ENCODE peak calls at places on chromosome 5, in nine cellular contexts. C, Y, X, V, P, I, Q, G and S are unnamed samples.

GRCh38 chr5:151624486-151624885 is 33.4 kb upstream of the FAT2 start:
- DNase-seq in V (no peak), Q (no peak), Y (no peak), I (no peak), P (no peak), G (no peak), C (no peak), X (no peak), S (no peak)

GRCh38 chr5:102627311-102627710 is 127.8 kb upstream of the PAM start:
- DNase-seq in P (no peak), I (no peak), V (no peak), Y (no peak), X (no peak), G (no peak), Q (no peak), C (no peak), S (no peak)

GRCh38 chr5:51378778-51379652 is 4.2 kb upstream of the ISL1 start:
- DNase-seq in C (peak; percentile 86), V (no peak), P (no peak), G (no peak), I (no peak), X (no peak), Y (no peak), Q (no peak), S (no peak)

GRCh38 chr5:156800982-156801381 is 49.1 kb upstream of the PPP1R2B start:
- DNase-seq in G (no peak), C (peak; percentile 72), P (no peak), I (no peak), Q (no peak), V (no peak), X (no peak), Y (no peak), S (no peak)

GRCh38 chr5:180605554-180606214 is 14.4 kb upstream of the SCGB3A1 start:
- DNase-seq in V (no peak), G (peak; percentile 61), X (no peak), P (peak; percentile 75), I (peak; percentile 69), C (peak; percentile 82), Y (peak; percentile 45), Q (peak; percentile 80), S (peak; percentile 72)

GRCh38 chr5:88235346-88235745 is 33.3 kb downstream of the TMEM161B start:
- DNase-seq in C (peak; percentile 41), X (no peak), G (no peak), I (no peak), P (no peak), Q (no peak), V (no peak), Y (no peak), S (no peak)

GRCh38 chr5:118733394-118733793 is 255.0 kb downstream of the DTWD2 start:
- DNase-seq in Q (no peak), I (no peak), P (no peak), X (no peak), V (no peak), Y (no peak), C (no peak), G (no peak), S (no peak)

GRCh38 chr5:80250801-80251200 is 5.0 kb downstream of the SERINC5 start:
- DNase-seq in V (no peak), I (no peak), G (peak; percentile 12), C (no peak), X (no peak), Q (no peak), Y (no peak), P (no peak), S (no peak)

GRCh38 chr5:143173139-143173889 is 230.2 kb downstream of the NR3C1 start:
- DNase-seq in I (no peak), G (no peak), P (no peak), X (no peak), Y (peak; percentile 51), V (no peak), Q (no peak), C (peak; percentile 37), S (no peak)

GRCh38 chr5:107359916-107360234 is 310.9 kb downstream of the EFNA5 start:
- DNase-seq in P (no peak), X (no peak), G (no peak), Q (no peak), Y (no peak), I (no peak), C (no peak), V (no peak), S (no peak)

GRCh38 chr5:112119527-112119926 is 299.6 kb downstream of the EPB41L4A start:
- DNase-seq in Q (no peak), I (no peak), V (no peak), G (no peak), C (peak; percentile 24), Y (no peak), X (no peak), P (no peak), S (no peak)

GRCh38 chr5:112109331-112109993 is 309.6 kb downstream of the EPB41L4A start:
- DNase-seq in I (peak; percentile 61), Y (no peak), X (no peak), C (peak; percentile 56), V (no peak), G (no peak), P (peak; percentile 12), Q (no peak), S (no peak)

GRCh38 chr5:112116372-112116771 is 302.7 kb downstream of the EPB41L4A start:
- DNase-seq in X (no peak), P (no peak), Q (no peak), V (no peak), G (no peak), I (no peak), C (no peak), Y (no peak), S (no peak)

GRCh38 chr5:112113565-112113964 is 305.5 kb downstream of the EPB41L4A start:
- DNase-seq in X (no peak), I (no peak), V (no peak), C (no peak), Y (no peak), Q (no peak), P (no peak), G (no peak), S (no peak)
- TF ChIP-seq POLR2AphosphoS5 in X (no peak), I (no peak), V (no peak), C (no peak), Y (no peak), Q (no peak), P (no peak), G (no peak), S (no peak)

GRCh38 chr5:116456036-116456435 is 118.6 kb downstream of the SEMA6A start:
- DNase-seq in Y (no peak), Q (no peak), I (no peak), X (no peak), V (no peak), P (no peak), G (no peak), C (no peak), S (no peak)
- H3K36me3 ChIP-seq in Y (peaks cover under 1% of the 10 kb centered on the region), Q (no peaks in the 10 kb centered on the region), I (no peaks in the 10 kb centered on the region), X (no peaks in the 10 kb centered on the region), V (no peaks in the 10 kb centered on the region), P (no peaks in the 10 kb centered on the region), G (no peaks in the 10 kb centered on the region), C (peaks cover 35% of the 10 kb centered on the region), S (peaks cover 3% of the 10 kb centered on the region)

GRCh38 chr5:68273717-68274409 is 58.3 kb downstream of the PIK3R1 start:
- DNase-seq in X (no peak), Y (no peak), I (no peak), Q (no peak), G (no peak), P (no peak), V (no peak), C (no peak), S (no peak)
- TF ChIP-seq POLR2AphosphoS5 in X (no peak), Y (no peak), I (no peak), Q (no peak), G (no peak), P (no peak), V (no peak), C (no peak), S (no peak)

GRCh38 chr5:127333463-127333862 is 42.9 kb downstream of the MEGF10 start:
- DNase-seq in I (no peak), C (no peak), V (no peak), P (no peak), X (no peak), Y (no peak), G (no peak), Q (no peak), S (no peak)
- H3K36me3 ChIP-seq in I (no peaks in the 10 kb centered on the region), C (no peaks in the 10 kb centered on the region), V (no peaks in the 10 kb centered on the region), P (no peaks in the 10 kb centered on the region), X (no peaks in the 10 kb centered on the region), Y (no peaks in the 10 kb centered on the region), G (no peaks in the 10 kb centered on the region), Q (no peaks in the 10 kb centered on the region), S (no peaks in the 10 kb centered on the region)

DNA sequence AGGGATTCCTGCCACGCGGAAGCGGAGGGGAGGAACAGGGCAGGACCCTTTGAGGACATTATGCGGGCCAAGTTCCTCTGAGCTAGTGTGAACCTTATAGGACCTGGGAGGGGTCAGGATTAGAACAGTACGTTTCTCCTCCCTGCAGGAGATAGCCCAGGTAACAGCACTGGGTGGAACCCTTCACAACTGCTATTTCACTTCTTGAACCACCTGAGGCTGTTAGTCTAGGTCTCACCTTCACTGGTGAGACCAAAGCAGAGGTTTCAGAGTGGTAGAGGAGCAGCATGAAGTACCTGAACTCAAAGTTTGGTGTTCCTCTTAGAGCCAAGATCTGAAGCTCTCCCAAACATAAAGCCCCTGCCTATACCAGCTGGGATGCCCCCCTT is 832 bp downstream of the EIF4EBP3 start:
- DNase-seq in I (peak; percentile 92), Y (no peak), P (no peak), C (peak; percentile 73), G (no peak), Q (no peak), X (no peak), V (no peak), S (no peak)
- TF ChIP-seq POLR2AphosphoS5 in I (no peak), Y (no peak), P (no peak), C (no peak), G (peak; percentile 75), Q (peak; percentile 20), X (no peak), V (peak; percentile 36), S (no peak)

DNA sequence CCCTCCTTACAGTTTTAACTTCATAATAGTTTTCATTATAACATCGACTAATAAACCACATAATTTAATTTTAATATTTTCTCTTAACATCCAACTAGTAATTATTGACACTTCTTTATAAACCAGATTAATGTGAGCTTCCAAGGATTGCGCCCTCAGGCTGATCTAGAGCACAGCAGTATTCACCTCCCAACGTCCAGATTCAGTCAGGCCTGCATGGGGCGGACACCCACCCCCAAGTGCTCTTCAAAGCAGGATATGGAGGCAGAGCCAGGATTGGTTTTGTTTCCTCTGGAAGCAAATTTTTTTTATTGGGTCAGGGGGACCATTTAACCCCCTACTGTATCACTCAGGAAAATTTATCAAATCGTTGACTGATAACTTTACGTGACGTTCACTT is 215.4 kb downstream of the TRIO start:
- DNase-seq in G (no peak), C (no peak), I (no peak), X (no peak), P (no peak), Q (no peak), V (no peak), Y (no peak), S (no peak)
- H3K36me3 ChIP-seq in G (peaks cover 7% of the 10 kb centered on the region), C (no peaks in the 10 kb centered on the region), I (peaks cover 60% of the 10 kb centered on the region), X (peaks cover 41% of the 10 kb centered on the region), P (peaks cover 5% of the 10 kb centered on the region), Q (peaks cover 8% of the 10 kb centered on the region), V (peaks cover 22% of the 10 kb centered on the region), Y (peaks cover 20% of the 10 kb centered on the region), S (peaks cover 32% of the 10 kb centered on the region)